ENCODE peak calls at places on chromosomes 2 and 18, in seven cellular contexts. J is colonic mucosa, W is kidney, I is small intestine, G is astrocyte, R is lower lobe of right lung, T is neural progenitor cell. K is an unnamed sample.

GRCh38 chr2:85998071-85998991 is 107.4 kb downstream of the POLR1A start:
- DNase-seq in J (no peak), W (peak), I (no peak), G (peak), R (no peak), T (peak), K (peak)

GRCh38 chr18:76756491-76757288 is 65.7 kb upstream of the ZNF236 start:
- DNase-seq in J (no peak), W (peak), I (no peak), G (no peak), R (no peak), T (no peak), K (peak)

GRCh38 chr18:7367336-7367735 is 136.4 kb downstream of the LRRC30 start:
- DNase-seq in J (no peak), W (no peak), I (no peak), G (no peak), R (no peak), T (no peak), K (no peak)

GRCh38 chr18:45522371-45522770 is 92.9 kb upstream of the SLC14A2 start:
- DNase-seq in J (no peak), W (peak), I (no peak), G (peak), R (no peak), T (no peak), K (no peak)

GRCh38 chr2:182366625-182367024 is 60.2 kb downstream of the PDE1A start:
- DNase-seq in J (no peak), W (no peak), I (peak), G (peak), R (no peak), T (no peak), K (no peak)

GRCh38 chr2:85589982-85590791 is 5.4 kb upstream of the RNF181 start:
- DNase-seq in J (no peak), W (no peak), I (no peak), G (peak), R (peak), T (no peak), K (no peak)

GRCh38 chr2:222939979-222940378 is 79.1 kb downstream of the ACSL3 start:
- DNase-seq in J (no peak), W (no peak), I (no peak), G (no peak), R (no peak), T (no peak), K (no peak)

GRCh38 chr2:71454221-71455010 is 1.1 kb downstream of the DYSF start:
- DNase-seq in J (no peak), W (no peak), I (no peak), G (no peak), R (no peak), T (no peak), K (no peak)

GRCh38 chr2:74095629-74096028 is 52.1 kb downstream of the BOLA3 start:
- DNase-seq in J (no peak), W (no peak), I (no peak), G (no peak), R (no peak), T (no peak), K (no peak)

GRCh38 chr2:20091305-20091991 is 40.0 kb upstream of the LAPTM4A start:
- DNase-seq in J (no peak), W (peak), I (no peak), G (peak), R (no peak), T (no peak), K (peak)

GRCh38 chr2:237932731-237933131 is 34.1 kb upstream of the UBE2F start:
- DNase-seq in J (no peak), W (no peak), I (no peak), G (peak), R (no peak), T (no peak), K (no peak)

GRCh38 chr2:225002039-225002655 is 40.1 kb downstream of the DOCK10 start:
- DNase-seq in J (peak), W (no peak), I (peak), G (peak), R (no peak), T (peak), K (peak)

GRCh38 chr2:241849616-241850543 is 8.8 kb downstream of the PDCD1 start:
- DNase-seq in J (no peak), W (no peak), I (no peak), G (no peak), R (no peak), T (no peak), K (no peak)

GRCh38 chr2:64913357-64913869 is 75.8 kb upstream of the SLC1A4 start:
- DNase-seq in J (peak), W (no peak), I (peak), G (no peak), R (no peak), T (peak), K (peak)

GRCh38 chr2:216775043-216775453 is 79.7 kb upstream of the IGFBP5 start:
- DNase-seq in J (no peak), W (peak), I (no peak), G (peak), R (no peak), T (no peak), K (no peak)

GRCh38 chr2:32865399-32866068 is 81.2 kb upstream of the LTBP1 start:
- DNase-seq in J (no peak), W (no peak), I (no peak), G (peak), R (no peak), T (no peak), K (no peak)

GRCh38 chr2:109242222-109242653 is 113.2 kb downstream of the SH3RF3 start:
- DNase-seq in J (no peak), W (no peak), I (no peak), G (no peak), R (no peak), T (no peak), K (no peak)
- H3K27ac ChIP-seq in J (peak), W (peak), I (no peak), G (peak), R (peak), T (no peak), K (peak)

GRCh38 chr2:168566974-168567650 is 111.0 kb downstream of the CERS6 start:
- DNase-seq in J (no peak), W (no peak), I (no peak), G (no peak), R (no peak), T (no peak), K (no peak)

GRCh38 chr2:168568476-168569227 is 112.6 kb downstream of the CERS6 start:
- DNase-seq in J (no peak), W (no peak), I (no peak), G (no peak), R (no peak), T (no peak), K (no peak)

GRCh38 chr2:168573128-168573903 is 117.2 kb downstream of the CERS6 start:
- DNase-seq in J (no peak), W (no peak), I (no peak), G (no peak), R (no peak), T (no peak), K (no peak)

GRCh38 chr2:168567840-168568239 is 111.8 kb downstream of the CERS6 start:
- DNase-seq in J (no peak), W (no peak), I (no peak), G (no peak), R (no peak), T (no peak), K (no peak)

DNA sequence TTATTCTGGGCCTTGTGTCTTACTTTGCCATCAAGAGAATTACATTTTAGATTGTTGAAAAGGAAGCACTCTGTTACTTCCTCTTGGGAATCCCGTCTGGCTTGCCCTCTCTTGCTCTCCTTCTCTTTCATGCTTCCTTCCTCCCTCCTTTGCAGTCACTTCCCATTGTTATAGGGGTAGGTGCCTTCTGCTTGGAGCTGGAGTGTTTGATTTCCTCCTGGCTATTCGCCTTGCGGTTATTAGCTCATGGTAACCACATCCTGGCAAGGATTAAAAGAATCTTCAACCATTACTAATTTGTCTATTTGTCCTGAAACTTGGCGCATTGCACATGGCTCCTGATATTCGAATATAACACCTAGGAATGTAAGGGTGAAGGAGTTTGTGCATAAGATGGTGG is 115.0 kb downstream of the CERS6 start:
- DNase-seq in J (no peak), W (no peak), I (no peak), G (peak), R (no peak), T (no peak), K (no peak)
- H3K27ac ChIP-seq in J (no peak), W (no peak), I (no peak), G (no peak), R (no peak), T (no peak), K (no peak)

DNA sequence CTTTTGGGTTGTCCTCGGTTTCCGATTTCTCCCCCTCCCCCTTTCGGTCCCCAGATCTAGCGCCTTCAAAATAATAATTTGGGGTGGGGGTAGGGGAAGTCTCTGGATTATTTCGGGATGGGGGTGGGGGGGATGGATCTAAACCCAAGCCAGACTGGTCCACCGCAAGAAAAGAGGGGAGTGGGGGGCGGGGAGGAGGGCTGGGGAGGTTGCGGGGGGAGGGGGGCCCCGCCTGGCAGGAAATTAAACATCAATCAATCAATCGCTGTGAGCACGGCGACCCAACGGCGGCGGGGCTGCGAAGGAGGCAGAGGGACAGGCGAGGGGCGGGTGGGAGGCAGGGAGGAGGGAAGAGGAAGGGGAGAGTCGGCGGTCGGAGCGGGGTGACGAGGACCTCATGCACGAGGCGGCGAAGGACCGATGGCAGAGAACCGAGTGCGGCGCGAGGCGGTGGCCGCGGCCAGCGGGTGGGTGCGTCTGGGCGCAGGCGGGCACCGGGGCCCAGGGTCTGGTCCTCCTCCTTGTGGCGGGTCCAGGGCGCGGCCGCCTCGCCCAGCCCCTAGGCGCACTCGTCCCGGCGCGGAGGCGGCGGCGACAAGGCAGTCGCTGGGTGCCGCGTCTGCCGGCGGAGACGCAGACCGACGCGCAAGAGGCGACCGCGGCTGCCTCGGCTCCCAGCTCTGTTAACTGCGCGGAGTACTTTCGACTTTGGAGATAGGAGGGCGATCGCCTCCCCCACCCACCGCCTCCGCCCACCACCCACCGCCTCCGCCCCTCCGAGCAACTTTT is 472 bp upstream of the SATB2 start:
- DNase-seq in J (peak), W (peak), I (no peak), G (peak), R (peak), T (peak), K (no peak)
- H3K27ac ChIP-seq in J (peak), W (peak), I (no peak), G (peak), R (peak), T (no peak), K (peak)

DNA sequence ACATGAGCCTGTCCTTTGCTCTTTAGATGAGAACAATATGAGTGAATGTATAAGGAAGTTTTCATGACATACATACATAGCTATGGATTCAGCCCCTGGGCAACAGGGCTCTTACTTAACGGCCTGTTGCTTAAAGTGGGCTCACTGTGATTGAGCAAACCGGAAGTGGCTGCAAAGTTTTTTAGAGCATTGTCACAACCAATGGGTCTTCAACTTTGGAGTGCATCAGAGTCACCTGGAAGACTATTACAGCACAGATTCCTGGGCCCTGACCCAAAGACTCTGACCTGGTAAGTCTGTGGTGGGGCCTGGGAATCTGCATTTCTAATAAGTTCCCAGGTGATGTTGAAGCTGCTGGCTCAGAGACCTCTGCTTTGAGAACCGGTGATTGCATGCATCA is 106.3 kb upstream of the SEC11C start:
- DNase-seq in J (no peak), W (no peak), I (no peak), G (no peak), R (no peak), T (no peak), K (no peak)
- H3K27ac ChIP-seq in J (no peak), W (no peak), I (no peak), G (no peak), R (no peak), T (no peak), K (no peak)

DNA sequence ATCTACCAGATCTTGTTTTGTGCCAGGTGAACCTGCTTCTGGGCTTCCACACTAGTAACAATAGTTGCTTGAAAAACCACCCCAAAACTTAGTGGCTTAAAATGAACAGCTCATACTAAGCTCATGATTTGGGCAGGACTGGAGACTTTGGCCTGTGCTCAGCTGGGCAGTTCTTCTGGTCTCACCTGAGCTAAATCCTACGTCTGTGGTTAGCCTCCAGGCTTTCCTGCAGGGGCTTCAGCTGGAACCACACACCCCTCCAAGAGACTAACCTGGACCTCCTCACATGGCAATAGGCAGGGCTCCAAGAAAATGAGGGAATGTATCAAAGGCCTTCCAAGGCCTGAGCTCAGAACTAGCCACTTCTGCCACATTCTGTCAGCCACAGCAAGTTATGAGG is 144.1 kb downstream of the CD8B2 start:
- DNase-seq in J (no peak), W (no peak), I (no peak), G (no peak), R (no peak), T (no peak), K (no peak)
- H3K27ac ChIP-seq in J (no peak), W (no peak), I (no peak), G (no peak), R (no peak), T (no peak), K (no peak)

DNA sequence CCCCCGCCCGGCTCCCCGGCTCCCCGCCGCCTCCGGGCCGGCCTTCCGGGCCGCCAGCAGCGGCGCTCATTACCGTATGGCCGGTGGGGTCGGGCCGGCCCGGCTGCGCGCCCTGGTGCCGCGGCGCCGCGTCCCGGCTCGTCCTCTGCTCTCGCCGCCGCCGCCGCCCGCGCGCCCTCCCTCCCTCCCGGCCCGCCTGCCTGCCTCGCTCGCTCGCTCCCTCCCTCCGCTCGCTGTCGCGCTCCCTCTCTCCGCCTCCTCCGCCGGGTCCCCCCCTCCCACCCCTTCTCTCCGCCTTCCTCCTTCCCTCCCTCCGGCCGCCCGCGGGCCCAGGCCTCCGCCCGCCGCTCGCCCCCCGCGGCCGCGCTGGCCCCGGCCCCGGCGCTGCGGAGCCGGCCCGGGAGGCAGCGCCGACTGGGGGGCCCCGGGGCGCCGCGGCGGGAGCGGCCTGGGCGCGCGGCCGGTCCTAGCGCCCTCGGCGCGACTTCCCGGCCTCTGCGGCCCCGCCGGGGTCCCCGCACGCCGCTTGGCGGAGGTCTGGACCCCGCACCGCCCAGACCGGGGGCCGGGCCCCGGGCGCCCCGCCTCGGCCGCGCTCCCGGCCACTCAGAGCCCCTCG is at the start of gene DNMT3A:
- DNase-seq in J (peak), W (peak), I (peak), G (peak), R (peak), T (peak), K (peak)
- H3K27ac ChIP-seq in J (peak), W (peak), I (peak), G (no peak), R (peak), T (no peak), K (peak)

GRCh38 chr18:74989134-74989533 is 219.8 kb downstream of the PTGR3 start:
- DNase-seq in J (no peak), W (no peak), I (no peak), G (no peak), R (no peak), T (no peak), K (no peak)

GRCh38 chr18:74995404-74995737 is 213.6 kb downstream of the PTGR3 start:
- DNase-seq in J (no peak), W (no peak), I (no peak), G (no peak), R (no peak), T (no peak), K (no peak)

GRCh38 chr18:74996055-74996454 is 212.9 kb downstream of the PTGR3 start:
- DNase-seq in J (no peak), W (no peak), I (no peak), G (no peak), R (no peak), T (no peak), K (no peak)

GRCh38 chr18:74990563-74991081 is 218.3 kb downstream of the PTGR3 start:
- DNase-seq in J (no peak), W (no peak), I (no peak), G (peak), R (no peak), T (no peak), K (no peak)

GRCh38 chr18:74994502-74995403 is 214.2 kb downstream of the PTGR3 start:
- DNase-seq in J (no peak), W (no peak), I (no peak), G (peak), R (no peak), T (no peak), K (peak)
- H3K27ac ChIP-seq in J (peak), W (no peak), I (no peak), G (no peak), R (peak), T (no peak), K (peak)

DNA sequence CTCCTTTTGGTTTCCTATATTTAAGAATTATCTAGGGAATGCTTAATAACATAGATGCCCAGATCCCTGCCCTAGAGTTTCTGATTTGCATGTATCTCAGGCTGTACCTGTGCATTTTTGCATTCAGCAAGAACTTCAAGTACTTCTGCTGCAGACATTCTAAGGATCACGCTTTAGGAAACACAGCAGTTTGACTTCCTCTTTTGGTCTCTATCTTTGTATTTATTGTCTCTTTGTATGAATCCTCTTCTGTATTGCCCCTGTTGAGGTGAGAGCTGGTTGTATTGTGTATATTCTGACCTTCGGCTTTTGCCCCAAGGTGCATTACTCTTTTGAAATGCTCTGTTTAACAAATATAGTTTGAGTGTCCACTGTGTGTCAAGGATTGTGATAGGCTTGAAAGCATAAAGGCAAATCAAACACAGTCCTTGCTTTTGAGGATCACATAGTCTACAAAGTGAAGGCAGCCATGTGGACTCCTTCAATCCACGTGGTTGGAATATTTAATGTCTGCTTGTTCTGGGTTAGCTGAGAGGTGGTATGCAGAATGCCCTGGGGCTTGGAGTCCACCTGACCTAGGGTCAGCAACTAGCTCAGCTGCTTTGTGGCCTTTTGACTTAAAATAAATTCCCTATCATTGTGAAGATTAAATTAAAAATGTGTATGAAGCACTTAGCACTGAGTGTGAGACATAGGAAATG is 108.0 kb downstream of the LYPD6 start:
- DNase-seq in J (no peak), W (no peak), I (no peak), G (no peak), R (no peak), T (no peak), K (no peak)
- H3K27ac ChIP-seq in J (no peak), W (no peak), I (no peak), G (no peak), R (no peak), T (no peak), K (no peak)